ENCODE peak calls at places on chromosomes 1 and 21, in six cellular contexts. N, H, T, W, F and O are unnamed samples.

GRCh38 chr1:27031235-27032118 is 18.8 kb upstream of the TENT5B start:
- DNase-seq in N (no peak), H (no peak), T (no peak), W (peak; percentile 67), F (no peak), O (no peak)

GRCh38 chr1:216847385-216848036 is 124.3 kb upstream of the ESRRG start:
- DNase-seq in N (no peak), H (no peak), T (no peak), W (peak; percentile 78), F (no peak), O (no peak)

GRCh38 chr1:230632273-230632873 is 9.9 kb upstream of the COG2 start:
- DNase-seq in N (peak; percentile 47), H (no peak), T (peak; percentile 59), W (peak; percentile 24), F (peak; percentile 63), O (peak; percentile 61)

GRCh38 chr1:79373481-79374132 is 367.1 kb upstream of the ADGRL4 start:
- DNase-seq in N (no peak), H (no peak), T (no peak), W (no peak), F (no peak), O (no peak)

GRCh38 chr21:37149411-37149810 is 76.4 kb downstream of the TTC3 start:
- DNase-seq in N (no peak), H (no peak), T (no peak), W (peak; percentile 91), F (peak; percentile 4), O (no peak)

GRCh38 chr1:7561331-7561921 is 209.7 kb upstream of the VAMP3 start:
- DNase-seq in N (peak; percentile 49), H (no peak), T (peak; percentile 46), W (peak; percentile 25), F (no peak), O (peak; percentile 71)

GRCh38 chr1:184931566-184931965 is 42.7 kb downstream of the NIBAN1 start:
- DNase-seq in N (no peak), H (no peak), T (no peak), W (no peak), F (no peak), O (no peak)

GRCh38 chr1:203860396-203860951 is 925 bp upstream of the SNRPE start:
- DNase-seq in N (no peak), H (no peak), T (peak; percentile 29), W (peak; percentile 10), F (peak; percentile 49), O (peak; percentile 19)

GRCh38 chr1:217718873-217719272 is 87.7 kb downstream of the SPATA17 start:
- DNase-seq in N (no peak), H (no peak), T (peak; percentile 49), W (no peak), F (no peak), O (peak; percentile 25)

GRCh38 chr1:3079381-3080093 is 10.5 kb downstream of the PRDM16 start:
- DNase-seq in N (no peak), H (no peak), T (no peak), W (no peak), F (no peak), O (no peak)

GRCh38 chr1:103931891-103932290 is 182.2 kb downstream of the AMY1C start:
- DNase-seq in N (no peak), H (no peak), T (no peak), W (no peak), F (no peak), O (no peak)

GRCh38 chr1:226126824-226127591 is 59.5 kb downstream of the ACBD3 start:
- DNase-seq in N (no peak), H (no peak), T (no peak), W (no peak), F (no peak), O (no peak)

GRCh38 chr1:10399487-10399917 is 638 bp downstream of the PGD start:
- DNase-seq in N (no peak), H (no peak), T (no peak), W (peak; percentile 54), F (peak; percentile 30), O (peak; percentile 18)

GRCh38 chr1:14466006-14466405 is 132.5 kb upstream of the KAZN start:
- DNase-seq in N (no peak), H (no peak), T (no peak), W (no peak), F (no peak), O (no peak)

GRCh38 chr1:119747451-119747850 is 21.3 kb downstream of the HMGCS2 start:
- DNase-seq in N (no peak), H (no peak), T (no peak), W (no peak), F (no peak), O (no peak)

GRCh38 chr1:119745034-119745433 is 23.7 kb downstream of the HMGCS2 start:
- DNase-seq in N (no peak), H (no peak), T (no peak), W (no peak), F (no peak), O (no peak)

GRCh38 chr1:119743776-119744597 is 24.7 kb downstream of the HMGCS2 start:
- DNase-seq in N (peak; percentile 85), H (peak; percentile 3), T (peak; percentile 60), W (peak; percentile 79), F (peak; percentile 76), O (peak; percentile 87)

GRCh38 chr1:119744598-119744942 is 24.1 kb downstream of the HMGCS2 start:
- DNase-seq in N (no peak), H (no peak), T (no peak), W (no peak), F (no peak), O (no peak)

DNA sequence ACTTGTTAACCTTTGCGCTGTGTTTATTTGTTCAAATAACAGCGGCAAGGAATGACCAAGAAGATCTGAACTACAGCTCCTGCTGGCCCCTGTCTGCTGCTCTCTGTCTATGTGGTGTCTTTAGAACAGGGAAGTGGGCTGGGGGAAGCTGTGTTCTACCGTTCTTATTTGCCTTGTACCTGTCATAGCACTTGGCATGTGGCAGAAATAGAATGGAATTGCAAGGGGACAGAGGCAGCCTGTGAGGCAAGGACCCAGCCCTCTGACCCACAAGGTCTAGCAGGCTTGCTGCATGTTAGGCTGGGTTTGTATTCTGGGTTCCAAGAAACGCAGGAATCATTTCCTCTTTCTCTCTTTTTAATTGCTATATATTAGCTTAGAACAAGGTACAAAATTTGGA is 20.7 kb downstream of the HMGCS2 start:
- DNase-seq in N (no peak), H (no peak), T (no peak), W (no peak), F (no peak), O (no peak)
- TF ChIP-seq BHLHE40 in N (no peak), H (no peak), T (no peak), W (no peak), F (no peak), O (no peak)

DNA sequence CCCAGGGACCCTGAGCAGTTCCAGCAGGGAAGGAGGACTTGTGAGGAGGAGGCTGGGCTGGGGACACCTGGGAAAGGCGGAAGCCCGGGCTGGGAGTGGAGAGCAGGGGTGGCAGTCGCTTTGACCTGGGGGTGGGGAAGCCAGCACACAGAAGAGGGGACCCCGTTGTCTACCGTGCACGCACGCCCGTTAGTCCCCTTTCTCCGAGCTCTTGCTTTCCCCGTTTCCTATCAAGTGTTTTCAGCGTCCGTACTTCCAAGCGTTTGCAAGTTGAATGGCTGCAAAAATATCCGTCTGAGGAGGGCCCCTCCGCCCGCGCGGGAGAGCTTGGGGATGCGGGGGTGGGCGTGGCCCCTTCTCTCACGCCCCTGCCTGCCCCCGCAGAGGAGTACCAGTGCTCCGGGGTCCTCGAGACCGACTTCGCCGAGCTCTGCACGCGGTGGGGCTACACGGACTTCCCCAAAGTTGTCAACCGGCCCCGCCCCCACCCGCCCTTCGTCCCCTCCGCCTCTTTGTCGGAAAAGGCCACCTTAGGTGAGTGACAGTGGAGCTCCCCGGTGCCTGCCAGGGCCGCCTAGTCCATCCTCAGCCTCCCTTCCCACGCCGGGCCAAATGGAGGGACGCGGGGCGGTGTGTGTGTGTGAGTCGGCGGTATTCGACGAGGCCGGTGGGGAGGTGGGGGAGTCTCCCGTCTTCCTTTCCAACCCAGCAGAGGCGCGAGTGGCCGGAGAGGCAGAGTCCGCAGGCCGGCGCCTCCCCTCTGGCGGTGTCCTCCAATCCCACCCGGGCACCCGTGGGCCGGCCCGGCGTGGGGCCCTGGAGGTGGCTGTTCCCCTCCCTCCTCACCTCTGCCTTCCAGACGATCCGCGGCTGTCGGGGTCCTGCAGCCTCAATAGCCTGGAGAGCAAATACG is 3.4 kb downstream of the LRRC71 start:
- DNase-seq in N (peak; percentile 48), H (no peak), T (no peak), W (no peak), F (no peak), O (no peak)
- TF ChIP-seq BHLHE40 in N (no peak), H (no peak), T (no peak), W (no peak), F (no peak), O (no peak)

DNA sequence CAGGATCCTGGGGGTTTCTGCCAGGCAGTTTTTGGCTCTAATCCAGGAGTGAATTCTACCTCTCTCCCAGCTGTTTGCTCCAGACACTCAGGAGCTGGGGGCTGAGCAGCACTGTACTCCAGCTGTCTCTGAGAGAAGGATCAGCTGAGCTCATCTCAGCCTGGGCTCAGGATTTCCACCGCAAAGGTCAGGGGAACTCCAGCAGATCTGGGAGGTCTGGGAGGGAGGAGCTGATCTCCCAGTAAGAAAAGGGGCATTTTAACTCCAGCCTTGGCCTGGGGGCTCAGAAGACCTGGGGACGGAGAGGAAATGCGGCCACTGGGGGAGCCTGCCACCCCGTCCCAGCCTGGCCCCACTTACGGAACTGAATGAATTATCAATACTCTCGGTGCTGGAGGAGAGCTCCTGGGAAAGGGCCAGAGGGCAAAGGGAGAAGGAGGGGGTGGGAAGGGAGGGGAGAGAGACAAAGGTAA is 17.3 kb downstream of the PI4KB start:
- DNase-seq in N (no peak), H (no peak), T (no peak), W (peak; percentile 88), F (no peak), O (no peak)
- TF ChIP-seq BHLHE40 in N (no peak), H (no peak), T (no peak), W (no peak), F (no peak), O (no peak)

GRCh38 chr1:43238991-43239469 is 30.8 kb upstream of the TMEM125 start:
- DNase-seq in N (no peak), H (no peak), T (no peak), W (no peak), F (no peak), O (no peak)

GRCh38 chr1:43243299-43243698 is 26.5 kb upstream of the TMEM125 start:
- DNase-seq in N (no peak), H (no peak), T (no peak), W (no peak), F (no peak), O (no peak)

GRCh38 chr1:43239484-43239883 is 30.3 kb upstream of the TMEM125 start:
- DNase-seq in N (no peak), H (peak; percentile 84), T (no peak), W (no peak), F (no peak), O (no peak)

GRCh38 chr1:43238104-43238503 is 31.7 kb upstream of the TMEM125 start:
- DNase-seq in N (peak; percentile 79), H (no peak), T (peak; percentile 58), W (peak; percentile 64), F (peak; percentile 81), O (peak; percentile 64)

DNA sequence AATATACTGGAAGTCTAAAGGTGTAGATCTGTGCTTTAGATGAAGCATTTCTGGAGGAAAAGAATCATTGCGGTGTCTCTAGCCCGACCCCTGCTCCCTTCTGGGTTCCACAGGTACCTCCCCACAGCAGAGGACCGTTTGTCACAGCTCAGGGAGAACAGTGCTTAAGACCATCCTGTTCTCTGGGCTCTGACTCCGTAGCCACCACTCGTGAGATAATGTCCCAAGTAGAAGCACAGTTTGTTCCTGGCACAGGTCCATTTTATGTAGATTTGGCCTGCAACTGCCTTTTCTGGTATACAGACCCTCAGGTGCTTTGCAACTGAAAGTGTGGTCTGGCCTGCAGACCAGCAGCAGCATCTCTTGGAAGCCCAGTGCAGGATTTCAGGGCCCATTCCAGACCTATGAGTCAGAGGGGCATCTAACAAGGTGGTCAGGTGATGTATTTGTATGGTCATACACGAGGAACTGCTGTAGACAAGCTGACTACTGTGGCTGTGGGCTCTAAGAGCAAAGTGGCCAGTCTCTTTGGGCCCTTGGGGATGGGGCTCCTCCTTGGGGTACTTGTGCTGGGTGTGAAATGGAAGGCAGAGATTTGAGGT is 28.3 kb upstream of the TMEM125 start:
- DNase-seq in N (no peak), H (no peak), T (no peak), W (peak; percentile 54), F (peak; percentile 41), O (no peak)
- TF ChIP-seq BHLHE40 in N (no peak), H (no peak), T (no peak), W (no peak), F (no peak), O (no peak)